ENCODE peak calls at places on chromosomes 1 and 21, in five cellular contexts. X is EH; I is effector memory CD4-positive, alpha-beta T cell; Q is activated CD8-positive, alpha-beta memory T cell treated with anti-CD3 and anti-CD28 coated beads, Interleukin-2, amount 50 U/mL, for 4 hours; P is CD4-positive, alpha-beta T cell. S is an unnamed sample.

GRCh38 chr1:241485554-241485992 is 34.0 kb downstream of the FH start:
- DNase-seq in X (peak), I (no peak), Q (no peak), P (no peak), S (no peak)

GRCh38 chr1:233364695-233365539 is 37.4 kb downstream of the MAP3K21 start:
- DNase-seq in X (peak), I (no peak), Q (no peak), P (no peak), S (no peak)

GRCh38 chr1:206674745-206675175 is 9.9 kb upstream of the MAPKAPK2 start:
- DNase-seq in X (peak), I (no peak), Q (no peak), P (no peak), S (no peak)

GRCh38 chr1:115069186-115069585 is 20.1 kb downstream of the TSPAN2 start:
- DNase-seq in X (peak), I (no peak), Q (no peak), P (no peak), S (no peak)

GRCh38 chr1:39795651-39796050 is 7.0 kb upstream of the BMP8B start:
- DNase-seq in X (no peak), I (no peak), Q (no peak), P (no peak), S (no peak)

GRCh38 chr21:20999567-21000169 is 1.5 kb downstream of the NCAM2 start:
- DNase-seq in X (peak), I (peak), Q (peak), P (no peak), S (no peak)

GRCh38 chr1:89761901-89762300 is 58.9 kb upstream of the LRRC8D start:
- DNase-seq in X (no peak), I (no peak), Q (no peak), P (no peak), S (no peak)

GRCh38 chr1:11655263-11656079 is 794 bp downstream of the FBXO44 start:
- DNase-seq in X (no peak), I (no peak), Q (no peak), P (no peak), S (no peak)

GRCh38 chr21:45820171-45821091 is 161.1 kb upstream of the COL6A1 start:
- DNase-seq in X (peak), I (peak), Q (peak), P (peak), S (peak)

GRCh38 chr1:147897030-147897756 is 5.4 kb upstream of the GJA8 start:
- DNase-seq in X (peak), I (no peak), Q (no peak), P (no peak), S (no peak)

GRCh38 chr1:162389021-162389818 is 7.7 kb downstream of the C1orf226 start:
- DNase-seq in X (peak), I (no peak), Q (no peak), P (no peak), S (no peak)

GRCh38 chr1:48051466-48052126 is 54.4 kb upstream of the TRABD2B start:
- DNase-seq in X (no peak), I (no peak), Q (no peak), P (no peak), S (no peak)

GRCh38 chr1:166947398-166948043 is 27.8 kb downstream of the ILDR2 start:
- DNase-seq in X (peak), I (no peak), Q (no peak), P (no peak), S (no peak)

GRCh38 chr1:53123462-53124129 is 18.8 kb downstream of the SLC1A7 start:
- DNase-seq in X (peak), I (no peak), Q (no peak), P (no peak), S (no peak)

GRCh38 chr21:45262616-45263015 is 25.1 kb downstream of the POFUT2 start:
- DNase-seq in X (no peak), I (no peak), Q (no peak), P (no peak), S (no peak)

GRCh38 chr1:36829951-36830350 is 204.4 kb downstream of the GRIK3 start:
- DNase-seq in X (no peak), I (no peak), Q (no peak), P (no peak), S (no peak)

GRCh38 chr1:6454856-6455751 is 10.9 kb downstream of the TNFRSF25 start:
- DNase-seq in X (no peak), I (no peak), Q (no peak), P (no peak), S (peak)

GRCh38 chr1:227424948-227425347 is 106.7 kb upstream of the CDC42BPA start:
- DNase-seq in X (no peak), I (no peak), Q (no peak), P (no peak), S (no peak)

GRCh38 chr1:235023197-235024044 is 105.2 kb downstream of the TOMM20 start:
- DNase-seq in X (no peak), I (no peak), Q (no peak), P (no peak), S (no peak)

GRCh38 chr1:54714881-54715492 is 674 bp upstream of the TTC4 start:
- DNase-seq in X (no peak), I (no peak), Q (no peak), P (no peak), S (no peak)

GRCh38 chr1:109271458-109271857 is 11.5 kb downstream of the PSRC1 start:
- DNase-seq in X (no peak), I (no peak), Q (no peak), P (no peak), S (no peak)

GRCh38 chr1:86502721-86503430 is 34.1 kb downstream of the CLCA1 start:
- DNase-seq in X (no peak), I (no peak), Q (no peak), P (no peak), S (no peak)

GRCh38 chr1:20477355-20478071 is 8.5 kb downstream of the CAMK2N1 start:
- DNase-seq in X (peak), I (no peak), Q (no peak), P (no peak), S (no peak)

S was measured in T-cell.